ENCODE peak calls at places on chromosomes 13 and 19, in four cellular contexts. C, S, F and N are unnamed samples.

GRCh38 chr13:49602005-49602404 is 16.6 kb upstream of the RCBTB1 start:
- DNase-seq in C (no peak), S (no peak), F (no peak), N (no peak)

GRCh38 chr13:43698743-43699142 is 88.0 kb downstream of the ENOX1 start:
- DNase-seq in S (no peak), F (no peak), C (no peak), N (no peak)

GRCh38 chr19:2476451-2477140 is 669 bp downstream of the GADD45B start:
- DNase-seq in F (no peak), S (no peak), C (peak), N (peak)

GRCh38 chr19:5646703-5647102 is 23.8 kb downstream of the SAFB start:
- DNase-seq in S (no peak), F (no peak), C (no peak), N (no peak)

GRCh38 chr19:8580710-8581281 is 3.6 kb upstream of the MYO1F start:
- DNase-seq in C (peak), S (no peak), F (peak), N (peak)

GRCh38 chr19:42051166-42052115 is 18.6 kb downstream of the GRIK5 start:
- DNase-seq in F (no peak), S (no peak), C (no peak), N (no peak)

GRCh38 chr19:55626350-55626749 is 2.0 kb upstream of the ZNF784 start:
- DNase-seq in C (no peak), F (no peak), S (no peak), N (no peak)

GRCh38 chr19:18425515-18426415 is 6.6 kb downstream of the SSBP4 start:
- DNase-seq in F (no peak), C (no peak), S (no peak), N (no peak)

GRCh38 chr13:50588736-50589135 is 254.8 kb downstream of the DLEU7 start:
- DNase-seq in S (no peak), C (no peak), F (no peak), N (no peak)

GRCh38 chr13:66234159-66234558 is 996.0 kb downstream of the PCDH9 start:
- DNase-seq in S (no peak), F (peak), C (no peak), N (no peak)

GRCh38 chr13:74667656-74668055 is 533.5 kb upstream of the KLF12 start:
- DNase-seq in F (no peak), C (no peak), S (no peak), N (no peak)

GRCh38 chr19:4851551-4852290 is 15.7 kb downstream of the PLIN3 start:
- DNase-seq in S (no peak), F (peak), C (peak), N (peak)

GRCh38 chr19:54186934-54187381 is 2.4 kb downstream of the MBOAT7 start:
- DNase-seq in C (no peak), S (no peak), F (no peak), N (no peak)

GRCh38 chr19:19185853-19186728 is 5.9 kb downstream of the BORCS8 start:
- DNase-seq in F (peak), C (peak), S (no peak), N (peak)

GRCh38 chr19:16702123-16702522 is 17.5 kb upstream of the NWD1 start:
- DNase-seq in F (peak), S (no peak), C (no peak), N (no peak)

GRCh38 chr13:98766120-98766519 is 13.6 kb upstream of the SLC15A1 start:
- DNase-seq in F (no peak), S (no peak), C (no peak), N (no peak)

GRCh38 chr13:50082426-50083283 is 67.4 kb downstream of the KCNRG start:
- DNase-seq in F (peak), S (peak), C (peak), N (peak)

GRCh38 chr13:111517641-111518010 is 197.2 kb downstream of the TEX29 start:
- DNase-seq in C (no peak), S (no peak), F (no peak), N (no peak)

GRCh38 chr19:40982594-40983101 is 8.4 kb upstream of the CYP2B6 start:
- DNase-seq in F (no peak), S (no peak), C (no peak), N (peak)

GRCh38 chr19:4539697-4540581 is at the start of gene LRG1:
- DNase-seq in S (peak), F (peak), C (peak), N (no peak)

GRCh38 chr13:51221108-51221507 is 1.1 kb upstream of the FAM124A start:
- DNase-seq in C (no peak), S (no peak), F (no peak), N (no peak)

GRCh38 chr13:112069063-112069726 is 2.2 kb downstream of the SOX1 start:
- DNase-seq in S (no peak), F (no peak), C (no peak), N (no peak)

GRCh38 chr13:95556981-95557380 is 4.5 kb downstream of the CLDN10 start:
- DNase-seq in C (no peak), S (no peak), F (no peak), N (no peak)

GRCh38 chr13:73168226-73168992 is 109.6 kb downstream of the KLF5 start:
- DNase-seq in S (no peak), F (no peak), C (no peak), N (no peak)

GRCh38 chr13:36006347-36006746 is 124.8 kb downstream of the DCLK1 start:
- DNase-seq in S (no peak), C (no peak), F (no peak), N (no peak)

GRCh38 chr13:103022328-103022727 is 43.9 kb downstream of the SLC10A2 start:
- DNase-seq in C (no peak), S (no peak), F (no peak), N (no peak)

GRCh38 chr13:97884707-97885468 is 68.6 kb upstream of the IPO5 start:
- DNase-seq in S (no peak), C (no peak), F (no peak), N (no peak)

GRCh38 chr13:24217601-24218281 is 57.2 kb downstream of the SPATA13 start:
- DNase-seq in C (no peak), F (peak), S (no peak), N (no peak)

GRCh38 chr19:18104793-18105131 is 7.2 kb downstream of the MAST3 start:
- DNase-seq in F (no peak), S (no peak), C (no peak), N (no peak)

GRCh38 chr13:96671073-96671472 is 323.2 kb downstream of the OXGR1 start:
- DNase-seq in S (no peak), C (no peak), F (no peak), N (no peak)
- TF ChIP-seq TCF7 in S (no peak), C (no peak), F (no peak), N (no peak)

DNA sequence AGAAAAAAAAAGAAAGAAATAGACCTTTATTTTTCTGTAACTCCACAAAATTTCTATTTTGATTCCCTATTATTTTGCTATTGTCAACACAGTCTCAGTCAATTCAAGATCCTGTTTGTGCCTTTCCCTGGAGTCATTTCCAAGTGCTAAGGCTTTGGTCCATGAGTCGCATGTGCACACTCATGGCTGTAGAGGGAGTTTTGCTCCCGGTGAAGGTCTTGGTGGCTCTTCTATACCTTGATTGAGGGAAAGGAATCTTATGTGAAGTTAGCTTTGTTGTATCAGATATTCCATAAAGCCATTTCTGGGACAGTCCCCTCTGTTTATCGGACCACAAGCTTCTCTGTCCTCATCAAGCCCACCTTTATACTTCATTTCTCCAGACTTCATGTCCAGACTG is 58.7 kb upstream of the ALOX5AP start:
- DNase-seq in S (no peak), F (peak), C (no peak), N (no peak)
- TF ChIP-seq ATF2 in S (no peak), F (no peak), C (no peak), N (no peak)

DNA sequence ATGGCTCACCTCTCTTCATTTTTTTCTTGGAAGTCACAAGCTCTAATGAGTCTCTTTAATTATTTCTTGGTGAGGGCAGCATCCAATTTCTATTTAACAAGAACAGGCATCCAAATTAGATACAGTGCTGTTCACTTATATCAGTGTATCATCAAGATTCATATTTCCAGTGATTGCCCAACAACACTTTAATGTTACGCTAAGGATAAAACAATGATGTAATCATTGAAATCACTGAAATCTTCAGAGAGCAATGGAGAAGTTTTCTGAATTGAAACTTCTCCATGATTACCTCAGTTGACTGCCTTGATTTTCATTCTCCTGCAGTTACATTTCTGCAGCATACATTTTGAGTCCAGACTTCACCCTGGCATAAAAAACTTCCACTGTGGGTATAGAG is 17.1 kb upstream of the LRCH1 start:
- DNase-seq in S (no peak), C (no peak), F (no peak), N (no peak)
- TF ChIP-seq TCF7 in S (no peak), C (no peak), F (no peak), N (no peak)

DNA sequence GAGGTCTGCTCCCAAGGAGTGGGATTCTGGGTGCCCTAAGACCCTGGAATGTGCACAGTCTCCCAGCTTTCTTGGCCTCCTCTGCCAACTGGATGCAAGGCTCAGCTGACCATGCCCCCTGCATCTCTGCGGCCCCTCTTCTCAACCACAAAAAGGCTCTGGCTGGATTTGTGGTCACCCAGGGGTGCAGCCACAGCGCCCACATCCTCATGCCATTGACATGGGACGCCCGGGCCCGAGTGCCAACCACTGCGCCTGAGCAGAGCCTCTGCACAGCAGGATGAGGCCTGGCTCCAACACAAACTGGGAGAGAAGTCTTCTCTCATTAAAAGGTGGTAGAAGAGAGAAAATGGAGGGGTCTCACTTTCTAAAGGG is 103.5 kb downstream of the FOXO1 start:
- DNase-seq in C (no peak), S (no peak), F (no peak), N (no peak)
- TF ChIP-seq ATF2 in C (no peak), S (no peak), F (no peak), N (no peak)

GRCh38 chr19:43784251-43784980 is 3.6 kb upstream of the KCNN4 start:
- DNase-seq in C (peak), S (no peak), F (no peak), N (no peak)
- TF ChIP-seq TCF7 in C (no peak), S (no peak), F (no peak), N (no peak)

GRCh38 chr19:46825731-46826055 is 25.0 kb downstream of the AP2S1 start:
- DNase-seq in C (no peak), F (no peak), S (no peak), N (no peak)
- TF ChIP-seq ATF2 in C (no peak), F (no peak), S (no peak), N (no peak)

DNA sequence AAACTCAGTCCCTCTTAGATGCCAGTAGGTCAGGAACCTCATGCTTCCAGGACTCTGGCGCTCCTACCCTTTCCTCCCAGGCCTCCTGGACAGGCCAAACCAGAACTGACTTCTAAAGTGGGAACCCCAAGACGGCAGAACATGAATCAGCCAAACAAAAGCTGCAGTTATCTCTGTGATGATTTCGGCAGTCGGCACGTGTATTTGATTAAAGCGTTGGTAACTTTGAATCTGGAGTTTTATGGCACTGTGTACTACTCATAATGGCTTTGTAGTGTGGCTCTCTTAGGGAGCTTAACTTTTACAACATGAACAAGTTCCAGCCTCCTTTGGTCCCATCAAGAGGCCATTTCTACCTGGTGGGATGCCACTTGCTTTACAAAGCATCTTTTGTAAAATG is 13.7 kb downstream of the ACTN4 start:
- DNase-seq in C (no peak), S (no peak), F (no peak), N (no peak)
- TF ChIP-seq TCF7 in C (no peak), S (no peak), F (no peak), N (no peak)

DNA sequence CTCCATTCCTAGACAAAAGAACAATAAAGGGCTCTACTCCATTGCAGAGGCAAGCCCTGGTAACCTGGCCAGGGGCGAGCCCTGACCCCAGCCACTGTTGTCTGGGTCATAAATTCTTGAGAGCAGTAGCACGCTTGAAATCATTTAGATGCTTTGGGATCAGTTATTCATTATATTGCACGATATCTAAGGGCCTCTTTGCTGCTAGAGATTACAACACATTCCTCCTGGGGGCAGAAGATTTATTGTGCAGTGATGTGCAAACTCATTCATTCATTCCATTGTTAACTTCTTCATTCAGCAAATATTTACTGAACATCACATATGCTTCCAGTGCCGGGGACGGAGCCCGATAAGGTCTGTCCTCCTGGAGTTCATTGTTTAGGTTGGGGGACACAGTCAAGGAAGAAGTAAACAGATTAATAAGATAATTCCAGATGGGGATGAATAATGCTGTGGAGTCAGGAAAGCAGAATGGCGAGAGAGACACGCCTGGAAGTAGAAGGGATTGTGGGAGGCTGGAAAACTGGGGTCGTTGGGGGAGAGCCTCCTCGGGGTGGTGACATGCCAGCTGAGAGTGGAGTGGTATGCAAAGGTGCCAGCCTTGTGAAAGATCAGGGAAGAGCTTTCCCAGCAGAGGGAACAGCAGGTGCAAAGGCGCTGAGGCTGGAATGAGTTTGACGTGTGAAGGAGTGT is 35.0 kb downstream of the SIPA1L3 start:
- DNase-seq in F (peak), S (no peak), C (no peak), N (no peak)
- TF ChIP-seq ATF2 in F (no peak), S (no peak), C (no peak), N (no peak)

DNA sequence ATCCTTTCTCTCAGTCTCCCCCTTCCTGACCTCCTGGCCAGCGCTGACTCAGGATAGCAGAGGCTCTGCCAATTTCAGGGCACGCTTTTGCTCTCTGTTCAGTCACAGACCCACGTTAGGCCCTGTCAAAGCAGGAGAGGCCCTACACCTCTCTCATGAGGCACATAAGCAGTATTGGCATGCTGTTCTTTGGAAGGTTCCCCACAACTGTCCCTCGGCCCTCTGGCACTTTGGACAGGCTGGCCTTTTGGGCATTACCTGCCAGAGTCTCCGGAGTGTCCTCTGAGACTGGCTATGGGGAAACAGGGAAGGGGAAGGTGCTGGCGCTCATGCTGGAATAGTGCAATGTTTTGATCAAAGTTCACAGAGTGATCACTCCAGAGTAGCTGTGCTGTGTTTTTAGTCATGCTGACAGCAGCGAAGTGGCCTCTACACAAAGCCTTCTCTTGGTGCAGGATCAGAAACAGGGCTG is 23.7 kb upstream of the UBE2L5 start:
- DNase-seq in F (peak), C (no peak), S (no peak), N (no peak)
- TF ChIP-seq TCF7 in F (no peak), C (no peak), S (no peak), N (no peak)

GRCh38 chr19:47729468-47729798 is 15.9 kb upstream of the NOP53 start:
- DNase-seq in S (no peak), C (peak), F (no peak), N (peak)
- TF ChIP-seq ATF2 in S (no peak), C (no peak), F (no peak), N (no peak)